ENCODE peak calls at places on chromosomes 7 and 10, in seven cellular contexts. X is pancreas, V is cardiac fibroblast, M is body of pancreas, Q is Panc1, D is GM12865, F is GM12878. C is an unnamed sample.

GRCh38 chr10:97825020-97825739 is 24.5 kb upstream of the GOLGA7B start:
- DNase-seq in X (no peak), V (no peak), M (no peak), Q (no peak), D (no peak), F (no peak), C (no peak)

GRCh38 chr7:151315038-151315655 is 26.5 kb upstream of the NUB1 start:
- DNase-seq in X (peak; percentile 80), V (peak; percentile 76), M (peak; percentile 84), Q (peak; percentile 50), D (peak; percentile 83), F (peak; percentile 31), C (peak; percentile 33)

GRCh38 chr10:79487296-79488194 is 24.8 kb upstream of the EIF5AL1 start:
- DNase-seq in X (peak; percentile 63), V (peak; percentile 47), M (peak; percentile 68), Q (peak; percentile 50), D (peak; percentile 79), F (no peak), C (no peak)

GRCh38 chr10:78952686-78953085 is 116.1 kb upstream of the ZMIZ1 start:
- DNase-seq in X (no peak), V (peak; percentile 32), M (peak; percentile 29), Q (no peak), D (no peak), F (no peak), C (no peak)

GRCh38 chr10:96578022-96578421 is 8.8 kb downstream of the TM9SF3 start:
- DNase-seq in X (no peak), V (no peak), M (no peak), Q (no peak), D (no peak), F (no peak), C (no peak)

GRCh38 chr7:94701555-94701973 is 45.6 kb upstream of the SGCE start:
- DNase-seq in X (no peak), V (peak; percentile 82), M (peak; percentile 2), Q (no peak), D (no peak), F (no peak), C (no peak)

GRCh38 chr7:158024351-158024715 is 563.3 kb downstream of the PTPRN2 start:
- DNase-seq in X (no peak), V (no peak), M (no peak), Q (no peak), D (no peak), F (no peak), C (no peak)

GRCh38 chr7:150515752-150516151 is 1.1 kb downstream of the GIMAP7 start:
- DNase-seq in X (no peak), V (no peak), M (no peak), Q (no peak), D (peak; percentile 5), F (no peak), C (no peak)

GRCh38 chr10:86254526-86255174 is 111.9 kb downstream of the GRID1 start:
- DNase-seq in X (no peak), V (no peak), M (no peak), Q (no peak), D (no peak), F (no peak), C (no peak)

GRCh38 chr7:39720586-39720985 is 97.2 kb downstream of the RALA start:
- DNase-seq in X (peak; percentile 52), V (no peak), M (peak; percentile 75), Q (no peak), D (no peak), F (no peak), C (no peak)

GRCh38 chr10:129760416-129760815 is 203.7 kb downstream of the EBF3 start:
- DNase-seq in X (no peak), V (no peak), M (no peak), Q (no peak), D (no peak), F (no peak), C (no peak)

GRCh38 chr7:141702047-141702567 is at the start of gene DENND11:
- DNase-seq in X (peak; percentile 65), V (no peak), M (peak; percentile 59), Q (no peak), D (peak; percentile 64), F (no peak), C (peak; percentile 74)

GRCh38 chr7:3282457-3282856 is 18.6 kb upstream of the SDK1 start:
- DNase-seq in X (no peak), V (no peak), M (peak; percentile 32), Q (no peak), D (no peak), F (no peak), C (no peak)

GRCh38 chr10:103140469-103140868 is 52.6 kb downstream of the NT5C2 start:
- DNase-seq in X (no peak), V (no peak), M (no peak), Q (no peak), D (no peak), F (no peak), C (no peak)

GRCh38 chr7:33278095-33278494 is 148.7 kb downstream of the BBS9 start:
- DNase-seq in X (no peak), V (no peak), M (no peak), Q (no peak), D (no peak), F (no peak), C (no peak)

GRCh38 chr10:110414563-110415309 is 83.0 kb upstream of the DUSP5 start:
- DNase-seq in X (no peak), V (peak; percentile 83), M (peak; percentile 41), Q (no peak), D (peak; percentile 98), F (peak; percentile 99), C (peak; percentile 89)

DNA sequence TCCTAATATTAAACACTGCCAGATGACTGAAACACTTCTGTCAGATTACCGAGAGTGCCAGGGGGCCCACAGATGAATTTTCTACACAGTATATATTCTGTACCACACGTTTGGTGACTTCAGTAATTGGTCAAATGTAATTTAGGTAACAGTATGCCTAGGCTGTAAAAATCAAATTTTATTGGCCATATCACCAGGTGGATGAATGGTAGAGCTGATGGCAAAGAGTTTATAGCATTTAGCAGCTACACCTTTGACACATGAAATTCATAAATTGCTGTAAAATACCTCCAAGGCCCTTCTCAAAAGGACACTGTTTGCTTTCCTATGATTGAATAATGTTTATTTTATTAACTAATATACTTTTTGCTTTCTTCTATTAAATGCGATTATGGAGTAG is 101.3 kb downstream of the ARID5B start:
- DNase-seq in X (no peak), V (no peak), M (no peak), Q (no peak), D (no peak), F (no peak), C (no peak)
- H3K4me3 ChIP-seq in X (no peak overlapping the region), V (no peak overlapping the region), M (no peak overlapping the region), Q (no peak overlapping the region), D (no peak overlapping the region), F (no peak overlapping the region), C (no peak overlapping the region)

GRCh38 chr10:18473424-18474110 is 177.8 kb downstream of the NSUN6 start:
- DNase-seq in X (no peak), V (peak; percentile 16), M (peak; percentile 15), Q (no peak), D (no peak), F (no peak), C (no peak)

GRCh38 chr10:18479502-18479901 is 171.9 kb downstream of the NSUN6 start:
- DNase-seq in X (no peak), V (no peak), M (no peak), Q (no peak), D (no peak), F (no peak), C (no peak)

GRCh38 chr10:18474111-18474455 is 177.3 kb downstream of the NSUN6 start:
- DNase-seq in X (no peak), V (no peak), M (no peak), Q (no peak), D (no peak), F (no peak), C (no peak)

GRCh38 chr10:18478354-18478753 is 173.0 kb downstream of the NSUN6 start:
- DNase-seq in X (no peak), V (no peak), M (no peak), Q (no peak), D (no peak), F (no peak), C (no peak)

DNA sequence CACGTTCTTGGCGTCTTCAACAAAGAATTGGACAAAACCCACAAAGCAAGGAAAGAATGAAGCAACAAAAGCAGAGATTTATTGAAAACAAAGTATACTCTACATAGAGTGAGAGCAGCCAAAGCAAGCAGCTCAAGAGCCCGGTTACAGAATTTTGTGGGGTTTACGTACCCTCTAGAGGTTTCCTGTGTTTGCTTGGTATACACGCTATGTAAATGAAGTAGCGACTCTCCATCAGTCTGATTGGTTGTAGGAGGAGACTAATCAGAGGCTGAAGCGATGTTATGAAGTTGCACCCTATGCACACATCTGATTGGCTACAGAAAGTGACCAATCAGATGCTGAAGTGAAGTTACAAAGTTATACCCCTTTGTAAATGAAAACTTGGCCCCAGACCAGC is 175.1 kb downstream of the NSUN6 start:
- DNase-seq in X (no peak), V (no peak), M (no peak), Q (no peak), D (no peak), F (no peak), C (no peak)
- TF ChIP-seq CTCF in X (no peak), V (no peak), M (no peak), Q (no peak), D (no peak), F (no peak), C (no peak)

GRCh38 chr10:70478191-70479160 is at the start of gene PALD1:
- DNase-seq in X (peak; percentile 47), V (no peak), M (peak; percentile 68), Q (no peak), D (peak; percentile 66), F (no peak), C (peak; percentile 74)

GRCh38 chr10:70477661-70478162 is 855 bp upstream of the PALD1 start:
- DNase-seq in X (peak; percentile 19), V (no peak), M (peak; percentile 33), Q (no peak), D (peak; percentile 73), F (no peak), C (peak; percentile 77)

GRCh38 chr10:70480254-70480861 is 1.8 kb downstream of the PALD1 start:
- DNase-seq in X (peak; percentile 78), V (no peak), M (peak; percentile 81), Q (no peak), D (peak; percentile 52), F (no peak), C (peak; percentile 61)

GRCh38 chr10:70479626-70480253 is 1.2 kb downstream of the PALD1 start:
- DNase-seq in X (peak; percentile 22), V (no peak), M (no peak), Q (no peak), D (no peak), F (no peak), C (no peak)

DNA sequence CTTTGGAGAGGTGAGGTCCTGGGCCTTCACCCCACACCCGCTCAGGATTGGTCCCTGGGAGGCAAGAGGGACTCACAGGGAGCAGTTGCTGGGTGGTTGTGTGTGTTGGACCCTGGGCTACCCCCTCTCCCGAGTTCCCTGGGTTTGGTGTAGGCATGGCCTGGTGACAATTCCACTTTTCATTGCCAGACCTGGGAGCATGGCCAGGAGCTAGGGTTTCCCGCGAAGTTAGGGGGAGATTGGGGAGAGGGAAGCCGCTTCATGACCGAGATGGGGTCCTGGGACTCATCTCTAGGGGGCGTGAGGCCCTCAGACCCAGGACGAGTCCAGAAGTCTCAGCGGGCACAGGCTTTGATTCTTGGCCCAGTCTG is 579 bp downstream of the PALD1 start:
- DNase-seq in X (no peak), V (no peak), M (no peak), Q (no peak), D (no peak), F (no peak), C (no peak)
- H3K4me3 ChIP-seq in X (peak overlapping the region; percentile 31), V (no peak overlapping the region), M (peak overlapping the region; percentile 33), Q (peak overlapping the region; percentile 46), D (peak overlapping the region; percentile 80), F (peak overlapping the region; percentile 78), C (peak overlapping the region; percentile 53)

GRCh38 chr7:133051066-133051465 is 30.8 kb downstream of the CHCHD3 start:
- DNase-seq in X (no peak), V (peak; percentile 60), M (peak; percentile 39), Q (no peak), D (peak; percentile 12), F (no peak), C (no peak)
- TF ChIP-seq CTCF in X (no peak), V (peak; percentile 39), M (peak; percentile 47), Q (peak; percentile 42), D (peak; percentile 5), F (peak; percentile 22), C (peak; percentile 40)